ENCODE peak calls at places on chromosomes 1 and 21, in nine cellular contexts. One of them, this sample, is unnamed.

GRCh38 chr1:219027161-219027673 is 146.5 kb upstream of the LYPLAL1 start:
- DNase-seq in MM.1S: no peak
- DNase-seq in heart left ventricle: no peak
- DNase-seq in mucosa of descending colon: no peak
- DNase-seq in AG04450: no peak
- DNase-seq in GM06990: no peak
- DNase-seq in heart right ventricle: no peak
- DNase-seq in SK-N-SH: no peak
- DNase-seq in pancreas: no peak
- DNase-seq in this sample: peak

GRCh38 chr1:198932351-198932991 is 293.6 kb downstream of the PTPRC start:
- DNase-seq in MM.1S: no peak
- DNase-seq in heart left ventricle: peak
- DNase-seq in mucosa of descending colon: no peak
- DNase-seq in AG04450: no peak
- DNase-seq in GM06990: no peak
- DNase-seq in heart right ventricle: no peak
- DNase-seq in SK-N-SH: no peak
- DNase-seq in pancreas: no peak
- DNase-seq in this sample: peak

GRCh38 chr1:54053745-54054437 is 483 bp downstream of the TCEANC2 start:
- DNase-seq in MM.1S: no peak
- DNase-seq in heart left ventricle: no peak
- DNase-seq in mucosa of descending colon: no peak
- DNase-seq in AG04450: no peak
- DNase-seq in GM06990: no peak
- DNase-seq in heart right ventricle: no peak
- DNase-seq in SK-N-SH: no peak
- DNase-seq in pancreas: no peak
- DNase-seq in this sample: peak

GRCh38 chr1:35807614-35808375 is at the start of gene AGO4:
- DNase-seq in MM.1S: peak
- DNase-seq in heart left ventricle: peak
- DNase-seq in mucosa of descending colon: peak
- DNase-seq in AG04450: no peak
- DNase-seq in GM06990: peak
- DNase-seq in heart right ventricle: peak
- DNase-seq in SK-N-SH: peak
- DNase-seq in pancreas: peak
- DNase-seq in this sample: peak

GRCh38 chr21:16522512-16522911 is 792.7 kb downstream of the USP25 start:
- DNase-seq in MM.1S: no peak
- DNase-seq in heart left ventricle: no peak
- DNase-seq in mucosa of descending colon: no peak
- DNase-seq in AG04450: peak
- DNase-seq in GM06990: no peak
- DNase-seq in heart right ventricle: no peak
- DNase-seq in SK-N-SH: no peak
- DNase-seq in pancreas: no peak
- DNase-seq in this sample: peak

GRCh38 chr1:5432436-5432835 is 559.8 kb downstream of the NPHP4 start:
- DNase-seq in MM.1S: no peak
- DNase-seq in heart left ventricle: no peak
- DNase-seq in mucosa of descending colon: no peak
- DNase-seq in AG04450: no peak
- DNase-seq in GM06990: no peak
- DNase-seq in heart right ventricle: no peak
- DNase-seq in SK-N-SH: no peak
- DNase-seq in pancreas: no peak
- DNase-seq in this sample: no peak

GRCh38 chr1:5119496-5120234 is 465.3 kb downstream of the AJAP1 start:
- DNase-seq in MM.1S: no peak
- DNase-seq in heart left ventricle: no peak
- DNase-seq in mucosa of descending colon: no peak
- DNase-seq in AG04450: no peak
- DNase-seq in GM06990: no peak
- DNase-seq in heart right ventricle: no peak
- DNase-seq in SK-N-SH: no peak
- DNase-seq in pancreas: no peak
- DNase-seq in this sample: no peak

GRCh38 chr1:160813215-160813614 is 17.2 kb downstream of the LY9 start:
- DNase-seq in MM.1S: no peak
- DNase-seq in heart left ventricle: no peak
- DNase-seq in mucosa of descending colon: no peak
- DNase-seq in AG04450: no peak
- DNase-seq in GM06990: no peak
- DNase-seq in heart right ventricle: no peak
- DNase-seq in SK-N-SH: no peak
- DNase-seq in pancreas: no peak
- DNase-seq in this sample: no peak

GRCh38 chr1:227729881-227730629 is 5.0 kb downstream of the JMJD4 start:
- DNase-seq in MM.1S: peak
- DNase-seq in heart left ventricle: no peak
- DNase-seq in mucosa of descending colon: no peak
- DNase-seq in AG04450: peak
- DNase-seq in GM06990: no peak
- DNase-seq in heart right ventricle: no peak
- DNase-seq in SK-N-SH: peak
- DNase-seq in pancreas: no peak
- DNase-seq in this sample: peak

DNA sequence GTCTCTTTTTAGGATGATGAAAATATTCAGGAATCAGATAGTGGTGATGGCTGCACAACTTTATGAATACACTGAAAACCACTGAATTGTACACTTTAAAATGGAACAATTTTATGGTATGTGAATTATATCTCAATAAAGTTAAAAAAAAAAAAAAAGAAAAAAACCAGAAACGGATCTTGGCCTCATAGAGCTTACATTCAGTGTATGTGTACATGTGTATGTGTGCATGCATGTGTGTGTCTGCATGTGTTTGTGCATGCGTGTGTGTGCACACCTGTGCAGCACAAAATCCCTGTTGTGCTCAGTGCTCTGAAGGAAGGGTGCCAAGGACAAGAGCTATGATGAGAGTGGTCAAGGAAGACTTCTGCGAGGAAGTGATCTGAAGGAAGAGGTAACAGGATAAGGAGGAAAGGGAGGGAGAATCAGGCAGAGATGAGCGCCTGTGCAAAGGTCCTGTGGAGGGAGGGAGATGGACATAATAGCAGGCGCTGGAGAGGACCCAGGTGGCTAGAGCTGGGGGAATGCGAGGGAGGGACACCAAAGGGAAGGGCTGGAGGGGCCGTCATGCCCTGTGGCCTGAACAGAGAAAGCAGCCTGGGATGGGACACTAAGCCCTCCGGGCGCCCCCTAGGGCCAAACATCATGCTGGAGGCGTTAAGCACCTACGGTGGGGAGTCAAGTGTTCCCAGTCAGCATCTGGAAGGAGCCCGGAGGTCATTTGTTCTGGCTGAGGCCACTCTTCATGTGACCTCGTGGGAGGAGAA is 25.2 kb downstream of the NKAIN1 start:
- DNase-seq in MM.1S: no peak
- DNase-seq in heart left ventricle: no peak
- DNase-seq in mucosa of descending colon: no peak
- DNase-seq in AG04450: no peak
- DNase-seq in GM06990: no peak
- DNase-seq in heart right ventricle: no peak
- DNase-seq in SK-N-SH: no peak
- DNase-seq in pancreas: no peak
- DNase-seq in this sample: no peak
- TF ChIP-seq CTCF in MM.1S: no peak
- TF ChIP-seq CTCF in heart left ventricle: no peak
- TF ChIP-seq CTCF in mucosa of descending colon: no peak
- TF ChIP-seq CTCF in AG04450: no peak
- TF ChIP-seq CTCF in GM06990: peak
- TF ChIP-seq CTCF in heart right ventricle: no peak
- TF ChIP-seq CTCF in SK-N-SH: peak
- TF ChIP-seq CTCF in pancreas: no peak
- TF ChIP-seq CTCF in this sample: peak

DNA sequence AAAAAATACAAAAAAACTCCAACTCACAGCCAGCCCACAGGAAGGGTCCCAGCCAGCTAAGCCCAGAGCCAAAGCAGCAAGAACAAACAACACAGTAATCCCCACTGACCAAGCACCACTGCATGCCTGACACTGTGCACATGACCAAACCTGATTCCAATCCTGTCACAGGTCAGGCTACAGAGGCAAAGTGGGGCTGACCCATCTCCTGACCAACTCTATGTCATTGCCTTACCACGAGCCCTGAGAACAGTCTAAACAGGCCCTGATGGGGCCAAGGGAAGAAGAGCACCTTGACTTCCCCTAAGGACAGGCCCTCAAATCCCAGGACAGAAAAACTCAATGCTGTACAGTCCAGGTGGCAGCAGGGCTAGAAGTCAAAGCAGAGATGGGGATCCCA is 2.4 kb downstream of the LSS start:
- DNase-seq in MM.1S: no peak
- DNase-seq in heart left ventricle: no peak
- DNase-seq in mucosa of descending colon: no peak
- DNase-seq in AG04450: no peak
- DNase-seq in GM06990: no peak
- DNase-seq in heart right ventricle: no peak
- DNase-seq in SK-N-SH: no peak
- DNase-seq in pancreas: no peak
- DNase-seq in this sample: peak
- H3K4me3 ChIP-seq in MM.1S: no peak
- H3K4me3 ChIP-seq in heart left ventricle: no peak
- H3K4me3 ChIP-seq in mucosa of descending colon: no peak
- H3K4me3 ChIP-seq in AG04450: peak
- H3K4me3 ChIP-seq in GM06990: peak
- H3K4me3 ChIP-seq in heart right ventricle: no peak
- H3K4me3 ChIP-seq in SK-N-SH: no peak
- H3K4me3 ChIP-seq in pancreas: no peak
- H3K4me3 ChIP-seq in this sample: peak

DNA sequence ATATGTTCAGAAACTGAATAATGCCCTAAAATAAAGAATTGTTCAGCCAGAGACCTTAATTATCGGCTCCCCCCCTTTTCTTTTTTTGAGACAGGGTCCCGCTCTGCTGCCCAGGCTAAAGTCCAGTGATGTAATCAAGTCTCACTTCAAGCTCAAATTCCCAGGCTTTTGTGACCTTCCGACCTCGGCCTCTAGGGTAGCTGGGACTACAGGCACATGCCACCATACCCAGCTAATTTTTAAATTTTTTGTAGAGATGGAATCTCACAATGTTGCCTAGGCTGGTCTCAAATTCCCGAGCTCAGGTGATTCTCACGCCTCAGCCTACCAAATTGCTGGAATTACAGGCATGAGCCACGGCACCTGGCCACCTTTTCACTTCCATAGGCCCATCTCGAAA is 26.5 kb downstream of the TMCO1 start:
- DNase-seq in MM.1S: peak
- DNase-seq in heart left ventricle: no peak
- DNase-seq in mucosa of descending colon: no peak
- DNase-seq in AG04450: no peak
- DNase-seq in GM06990: no peak
- DNase-seq in heart right ventricle: no peak
- DNase-seq in SK-N-SH: no peak
- DNase-seq in pancreas: no peak
- DNase-seq in this sample: no peak
- TF ChIP-seq CTCF in MM.1S: no peak
- TF ChIP-seq CTCF in heart left ventricle: no peak
- TF ChIP-seq CTCF in mucosa of descending colon: no peak
- TF ChIP-seq CTCF in AG04450: no peak
- TF ChIP-seq CTCF in GM06990: no peak
- TF ChIP-seq CTCF in heart right ventricle: no peak
- TF ChIP-seq CTCF in SK-N-SH: no peak
- TF ChIP-seq CTCF in pancreas: no peak
- TF ChIP-seq CTCF in this sample: no peak

GRCh38 chr1:9233241-9233941 is 1.2 kb upstream of the H6PD start:
- DNase-seq in MM.1S: no peak
- DNase-seq in heart left ventricle: peak
- DNase-seq in mucosa of descending colon: peak
- DNase-seq in AG04450: no peak
- DNase-seq in GM06990: no peak
- DNase-seq in heart right ventricle: peak
- DNase-seq in SK-N-SH: no peak
- DNase-seq in pancreas: peak
- DNase-seq in this sample: peak

GRCh38 chr1:9234223-9235122 is at the start of gene H6PD:
- DNase-seq in MM.1S: peak
- DNase-seq in heart left ventricle: peak
- DNase-seq in mucosa of descending colon: peak
- DNase-seq in AG04450: no peak
- DNase-seq in GM06990: peak
- DNase-seq in heart right ventricle: peak
- DNase-seq in SK-N-SH: peak
- DNase-seq in pancreas: peak
- DNase-seq in this sample: peak

GRCh38 chr1:9235560-9235959 is 986 bp downstream of the H6PD start:
- DNase-seq in MM.1S: no peak
- DNase-seq in heart left ventricle: no peak
- DNase-seq in mucosa of descending colon: peak
- DNase-seq in AG04450: no peak
- DNase-seq in GM06990: no peak
- DNase-seq in heart right ventricle: no peak
- DNase-seq in SK-N-SH: no peak
- DNase-seq in pancreas: no peak
- DNase-seq in this sample: no peak

GRCh38 chr1:9235123-9235513 is 544 bp downstream of the H6PD start:
- DNase-seq in MM.1S: no peak
- DNase-seq in heart left ventricle: no peak
- DNase-seq in mucosa of descending colon: no peak
- DNase-seq in AG04450: no peak
- DNase-seq in GM06990: no peak
- DNase-seq in heart right ventricle: peak
- DNase-seq in SK-N-SH: no peak
- DNase-seq in pancreas: peak
- DNase-seq in this sample: peak

GRCh38 chr1:9233942-9234222 is 692 bp upstream of the H6PD start:
- DNase-seq in MM.1S: no peak
- DNase-seq in heart left ventricle: no peak
- DNase-seq in mucosa of descending colon: no peak
- DNase-seq in AG04450: no peak
- DNase-seq in GM06990: no peak
- DNase-seq in heart right ventricle: no peak
- DNase-seq in SK-N-SH: no peak
- DNase-seq in pancreas: no peak
- DNase-seq in this sample: no peak
- H3K4me3 ChIP-seq in MM.1S: peak
- H3K4me3 ChIP-seq in heart left ventricle: peak
- H3K4me3 ChIP-seq in mucosa of descending colon: no peak
- H3K4me3 ChIP-seq in AG04450: no peak
- H3K4me3 ChIP-seq in GM06990: peak
- H3K4me3 ChIP-seq in heart right ventricle: peak
- H3K4me3 ChIP-seq in SK-N-SH: peak
- H3K4me3 ChIP-seq in pancreas: peak
- H3K4me3 ChIP-seq in this sample: peak

GRCh38 chr1:205423248-205423647 is 1.4 kb upstream of the LEMD1 start:
- DNase-seq in MM.1S: no peak
- DNase-seq in heart left ventricle: no peak
- DNase-seq in mucosa of descending colon: no peak
- DNase-seq in AG04450: no peak
- DNase-seq in GM06990: no peak
- DNase-seq in heart right ventricle: no peak
- DNase-seq in SK-N-SH: no peak
- DNase-seq in pancreas: no peak
- DNase-seq in this sample: no peak
- TF ChIP-seq CTCF in MM.1S: peak
- TF ChIP-seq CTCF in heart left ventricle: no peak
- TF ChIP-seq CTCF in mucosa of descending colon: no peak
- TF ChIP-seq CTCF in AG04450: no peak
- TF ChIP-seq CTCF in GM06990: no peak
- TF ChIP-seq CTCF in heart right ventricle: peak
- TF ChIP-seq CTCF in SK-N-SH: no peak
- TF ChIP-seq CTCF in pancreas: no peak
- TF ChIP-seq CTCF in this sample: peak

This sample was measured in fibroblast of villous mesenchyme.